ENCODE peak calls at places on chromosomes 3 and 15, in four cellular contexts. R, I, G and U are unnamed samples.

GRCh38 chr3:126338796-126339241 is 18.4 kb downstream of the KLF15 start:
- DNase-seq in R (no peak), I (no peak), G (no peak), U (no peak)

GRCh38 chr15:99435761-99436346 is 129.9 kb upstream of the MEF2A start:
- DNase-seq in R (no peak), I (no peak), G (no peak), U (no peak)

GRCh38 chr3:170999737-171000242 is 26.7 kb downstream of the SLC2A2 start:
- DNase-seq in R (no peak), G (peak; percentile 93), I (no peak), U (no peak)

GRCh38 chr3:132659370-132660055 is at the start of gene ACAD11:
- DNase-seq in I (peak; percentile 39), R (peak; percentile 56), G (peak; percentile 68), U (peak; percentile 82)

GRCh38 chr3:51999861-52000260 is 4.2 kb upstream of the RPL29 start:
- DNase-seq in I (no peak), R (no peak), G (no peak), U (peak; percentile 89)

GRCh38 chr3:60065227-60065868 is 1015.5 kb upstream of the CFAP20DC start:
- DNase-seq in G (no peak), R (no peak), I (no peak), U (no peak)

GRCh38 chr3:89098964-89099585 is 8.3 kb upstream of the EPHA3 start:
- DNase-seq in R (peak; percentile 12), I (no peak), G (peak; percentile 56), U (peak; percentile 63)

GRCh38 chr15:46442901-46443590 is 808.2 kb downstream of the SQOR start:
- DNase-seq in G (no peak), R (no peak), I (no peak), U (no peak)

DNA sequence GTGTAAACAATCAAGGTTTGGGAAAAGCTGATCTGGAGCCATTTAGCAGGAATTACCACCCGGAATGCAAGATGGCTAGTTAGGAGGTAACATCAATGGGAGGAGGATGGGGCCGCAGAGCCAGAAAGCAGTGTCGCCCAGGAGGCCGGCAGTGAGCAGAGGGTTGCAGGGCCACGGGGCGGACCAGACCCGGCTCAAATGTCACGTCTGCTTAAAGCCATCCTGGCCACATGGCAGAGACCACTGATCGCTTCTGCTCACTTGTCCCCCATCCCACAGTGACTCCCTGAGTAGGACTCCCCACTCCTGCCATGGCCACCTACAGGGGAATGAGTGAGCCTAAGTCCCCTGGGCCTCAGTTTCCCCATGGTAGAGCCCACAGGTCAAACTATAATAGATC is 18.2 kb downstream of the MGLL start:
- DNase-seq in R (no peak), G (no peak), I (no peak), U (no peak)
- TF ChIP-seq POLR2A in R (no peak), G (no peak), I (no peak), U (no peak)

GRCh38 chr3:180036092-180036677 is 552 bp downstream of the PEX5L start:
- DNase-seq in G (no peak), I (no peak), R (no peak), U (no peak)

GRCh38 chr3:180040966-180041365 is 4.2 kb upstream of the PEX5L start:
- DNase-seq in R (no peak), I (no peak), G (no peak), U (no peak)

GRCh38 chr3:180036678-180037455 is at the start of gene PEX5L:
- DNase-seq in R (peak; percentile 5), G (peak; percentile 15), I (no peak), U (peak; percentile 13)
- TF ChIP-seq POLR2A in R (no peak), G (no peak), I (no peak), U (no peak)

GRCh38 chr3:108298056-108298455 is 1.7 kb downstream of the HHLA2 start:
- DNase-seq in I (no peak), G (no peak), R (no peak), U (no peak)
- TF ChIP-seq POLR2A in I (no peak), G (no peak), R (no peak), U (no peak)

GRCh38 chr3:193777524-193777923 is 184.5 kb downstream of the OPA1 start:
- DNase-seq in I (no peak), G (no peak), R (no peak), U (no peak)

GRCh38 chr3:193774916-193775285 is 181.9 kb downstream of the OPA1 start:
- DNase-seq in R (no peak), G (no peak), I (no peak), U (no peak)

GRCh38 chr3:193774272-193774915 is 181.4 kb downstream of the OPA1 start:
- DNase-seq in R (no peak), I (no peak), G (no peak), U (no peak)

GRCh38 chr3:193776626-193777025 is 183.6 kb downstream of the OPA1 start:
- DNase-seq in G (no peak), I (no peak), R (no peak), U (no peak)

GRCh38 chr3:193775421-193776077 is 182.5 kb downstream of the OPA1 start:
- DNase-seq in I (no peak), G (no peak), R (no peak), U (no peak)
- TF ChIP-seq POLR2A in I (no peak), G (no peak), R (no peak), U (no peak)

DNA sequence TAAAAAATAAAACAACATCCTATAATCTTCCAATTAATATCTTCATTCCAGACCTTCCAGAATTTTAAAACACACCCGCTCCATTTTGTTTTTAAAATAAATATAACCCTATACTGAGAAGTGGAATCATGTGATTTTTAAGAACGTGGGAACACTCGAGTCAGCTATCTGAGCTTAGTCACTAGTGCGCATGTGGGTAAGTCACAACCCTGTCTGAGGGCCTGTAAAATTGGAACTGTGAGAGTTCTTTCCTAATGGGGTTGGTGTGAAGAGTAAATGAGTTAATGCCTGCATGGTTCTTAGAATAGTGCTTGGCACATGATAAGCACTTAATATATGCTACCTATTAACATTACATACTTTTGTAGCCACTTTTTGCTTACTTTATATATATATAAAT is 19.9 kb upstream of the POLR2M start:
- DNase-seq in I (no peak), G (no peak), R (no peak), U (no peak)
- TF ChIP-seq POLR2A in I (no peak), G (no peak), R (no peak), U (no peak)